ENCODE peak calls at places on chromosomes 2 and 18, in eight cellular contexts. A, K, Y, R, U, Q, H and L are unnamed samples.

GRCh38 chr2:127479219-127479825 is 47.0 kb downstream of the IWS1 start:
- DNase-seq in A (peak), K (no peak), Y (no peak), R (peak), U (no peak), Q (no peak), H (peak), L (no peak)

GRCh38 chr2:172103471-172104292 is 982 bp upstream of the DLX2 start:
- DNase-seq in A (peak), K (no peak), Y (peak), R (peak), U (peak), Q (peak), H (no peak), L (peak)

GRCh38 chr2:118774458-118775133 is 72.9 kb downstream of the EN1 start:
- DNase-seq in A (peak), K (no peak), Y (peak), R (peak), U (peak), Q (peak), H (no peak), L (no peak)

GRCh38 chr2:23617167-23617787 is 232.3 kb downstream of the KLHL29 start:
- DNase-seq in A (no peak), K (no peak), Y (peak), R (peak), U (peak), Q (no peak), H (peak), L (no peak)

GRCh38 chr18:57687970-57688369 is 66.3 kb upstream of the NARS1 start:
- DNase-seq in A (no peak), K (no peak), Y (no peak), R (no peak), U (no peak), Q (no peak), H (no peak), L (no peak)

GRCh38 chr2:18245375-18245774 is 315.1 kb downstream of the RDH14 start:
- DNase-seq in A (no peak), K (no peak), Y (no peak), R (no peak), U (no peak), Q (no peak), H (no peak), L (no peak)

GRCh38 chr18:48802543-48803428 is 148.0 kb downstream of the SMAD7 start:
- DNase-seq in A (no peak), K (no peak), Y (peak), R (no peak), U (peak), Q (no peak), H (no peak), L (peak)

GRCh38 chr18:61569176-61569892 is 236.1 kb downstream of the CDH20 start:
- DNase-seq in A (no peak), K (no peak), Y (peak), R (peak), U (no peak), Q (no peak), H (peak), L (no peak)

GRCh38 chr2:54999182-54999581 is 51.1 kb downstream of the RTN4 start:
- DNase-seq in A (no peak), K (no peak), Y (no peak), R (peak), U (no peak), Q (no peak), H (peak), L (no peak)

GRCh38 chr2:20378891-20379519 is 28.4 kb upstream of the PUM2 start:
- DNase-seq in A (peak), K (no peak), Y (peak), R (peak), U (peak), Q (no peak), H (peak), L (no peak)

GRCh38 chr2:110116033-110116710 is 550 bp upstream of the MALL start:
- DNase-seq in A (peak), K (no peak), Y (peak), R (peak), U (no peak), Q (no peak), H (no peak), L (no peak)

GRCh38 chr2:12452211-12452610 is 264.5 kb upstream of the TRIB2 start:
- DNase-seq in A (peak), K (no peak), Y (no peak), R (no peak), U (no peak), Q (no peak), H (no peak), L (no peak)

GRCh38 chr18:76064998-76065397 is 430.0 kb downstream of the ZNF516 start:
- DNase-seq in A (no peak), K (no peak), Y (no peak), R (no peak), U (no peak), Q (no peak), H (no peak), L (no peak)

GRCh38 chr2:9179572-9180201 is 26.9 kb upstream of the ASAP2 start:
- DNase-seq in A (peak), K (no peak), Y (peak), R (peak), U (no peak), Q (no peak), H (no peak), L (no peak)

GRCh38 chr2:191950132-191950885 is 103.4 kb upstream of the CAVIN2 start:
- DNase-seq in A (no peak), K (no peak), Y (no peak), R (peak), U (no peak), Q (no peak), H (no peak), L (no peak)

GRCh38 chr2:177553176-177553909 is 160.8 kb downstream of the AGPS start:
- DNase-seq in A (no peak), K (no peak), Y (no peak), R (peak), U (no peak), Q (no peak), H (no peak), L (no peak)